ENCODE peak calls at places on chromosomes 11 and 22, in five cellular contexts. One of them, this sample, is unnamed.

GRCh38 chr11:47992959-47993820 is 12.8 kb downstream of the PTPRJ start:
- DNase-seq in endothelial cell: no peak
- DNase-seq in PC-3: peak
- DNase-seq in Peyer's patch: peak
- DNase-seq in pancreas: no peak
- DNase-seq in this sample: no peak

GRCh38 chr11:114190630-114191029 is 105.6 kb upstream of the NNMT start:
- DNase-seq in endothelial cell: no peak
- DNase-seq in PC-3: no peak
- DNase-seq in Peyer's patch: no peak
- DNase-seq in pancreas: no peak
- DNase-seq in this sample: no peak

GRCh38 chr11:69220581-69221051 is 64.9 kb downstream of the SMIM38 start:
- DNase-seq in endothelial cell: no peak
- DNase-seq in PC-3: no peak
- DNase-seq in Peyer's patch: peak
- DNase-seq in pancreas: peak
- DNase-seq in this sample: no peak

GRCh38 chr22:41362615-41363014 is 19.1 kb upstream of the TEF start:
- DNase-seq in endothelial cell: no peak
- DNase-seq in PC-3: no peak
- DNase-seq in Peyer's patch: no peak
- DNase-seq in pancreas: no peak
- DNase-seq in this sample: no peak

GRCh38 chr11:103587951-103588788 is 448.3 kb upstream of the DDI1 start:
- DNase-seq in endothelial cell: no peak
- DNase-seq in PC-3: peak
- DNase-seq in Peyer's patch: no peak
- DNase-seq in pancreas: no peak
- DNase-seq in this sample: no peak

GRCh38 chr22:29830585-29830984 is 7.5 kb downstream of the ASCC2 start:
- DNase-seq in endothelial cell: no peak
- DNase-seq in PC-3: peak
- DNase-seq in Peyer's patch: no peak
- DNase-seq in pancreas: no peak
- DNase-seq in this sample: peak

GRCh38 chr22:46074771-46075551 is 75.4 kb upstream of the PPARA start:
- DNase-seq in endothelial cell: no peak
- DNase-seq in PC-3: no peak
- DNase-seq in Peyer's patch: peak
- DNase-seq in pancreas: peak
- DNase-seq in this sample: no peak

GRCh38 chr11:59199546-59200420 is 12.9 kb downstream of the MPEG1 start:
- DNase-seq in endothelial cell: no peak
- DNase-seq in PC-3: no peak
- DNase-seq in Peyer's patch: no peak
- DNase-seq in pancreas: no peak
- DNase-seq in this sample: no peak

GRCh38 chr22:47316020-47316419 is 553.6 kb downstream of the TBC1D22A start:
- DNase-seq in endothelial cell: no peak
- DNase-seq in PC-3: no peak
- DNase-seq in Peyer's patch: no peak
- DNase-seq in pancreas: no peak
- DNase-seq in this sample: no peak

GRCh38 chr11:61694971-61695706 is 14.9 kb downstream of the DAGLA start:
- DNase-seq in endothelial cell: no peak
- DNase-seq in PC-3: peak
- DNase-seq in Peyer's patch: peak
- DNase-seq in pancreas: no peak
- DNase-seq in this sample: peak
- TF ChIP-seq CTCF in endothelial cell: no peak
- TF ChIP-seq CTCF in PC-3: peak
- TF ChIP-seq CTCF in Peyer's patch: no peak
- TF ChIP-seq CTCF in pancreas: no peak
- TF ChIP-seq CTCF in this sample: no peak

DNA sequence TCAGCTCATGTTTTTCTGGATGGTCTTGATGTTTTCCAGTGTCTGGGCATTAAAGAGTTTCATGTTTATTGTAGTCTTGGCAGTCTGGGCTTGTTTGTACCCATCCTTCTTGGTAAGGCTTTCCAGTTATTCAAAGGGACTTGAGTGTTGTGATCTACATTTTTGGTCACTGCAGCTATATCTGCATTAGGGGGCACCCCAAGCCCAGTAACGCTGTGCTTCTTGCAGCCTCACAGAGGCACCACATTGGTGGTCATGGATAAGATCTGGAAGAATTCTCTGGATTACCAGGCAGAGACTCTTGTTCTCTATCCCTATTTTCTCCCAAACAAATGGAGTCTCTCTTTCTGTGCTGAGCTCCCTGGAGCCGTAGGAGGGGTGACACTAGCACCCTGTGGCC is 451.5 kb upstream of the FAT3 start:
- DNase-seq in endothelial cell: peak
- DNase-seq in PC-3: peak
- DNase-seq in Peyer's patch: no peak
- DNase-seq in pancreas: no peak
- DNase-seq in this sample: no peak
- TF ChIP-seq CTCF in endothelial cell: no peak
- TF ChIP-seq CTCF in PC-3: peak
- TF ChIP-seq CTCF in Peyer's patch: no peak
- TF ChIP-seq CTCF in pancreas: no peak
- TF ChIP-seq CTCF in this sample: no peak

DNA sequence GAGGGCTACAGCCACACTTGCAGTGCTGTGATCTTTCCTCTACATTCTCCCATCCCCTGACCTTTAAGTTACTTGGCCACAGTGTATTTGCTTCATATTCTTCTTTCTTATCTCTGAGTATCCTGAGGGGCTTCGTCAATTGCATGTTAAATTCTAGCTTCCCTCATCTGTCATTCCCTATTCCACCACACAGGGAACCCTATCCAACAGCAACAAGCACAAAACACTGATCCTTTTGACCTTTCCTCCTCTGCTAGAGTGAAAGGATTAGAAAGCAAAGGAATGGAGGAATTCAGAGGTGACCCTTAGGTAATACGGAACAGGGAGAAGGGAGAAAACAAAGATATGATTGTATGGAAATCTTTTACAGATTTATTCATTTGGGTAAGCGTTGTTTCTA is 1061.7 kb upstream of the TENM4 start:
- DNase-seq in endothelial cell: no peak
- DNase-seq in PC-3: no peak
- DNase-seq in Peyer's patch: no peak
- DNase-seq in pancreas: no peak
- DNase-seq in this sample: no peak
- TF ChIP-seq CTCF in endothelial cell: no peak
- TF ChIP-seq CTCF in PC-3: no peak
- TF ChIP-seq CTCF in Peyer's patch: no peak
- TF ChIP-seq CTCF in pancreas: no peak
- TF ChIP-seq CTCF in this sample: no peak

GRCh38 chr11:75563978-75564552 is 2.0 kb downstream of the SERPINH1 start:
- DNase-seq in endothelial cell: peak
- DNase-seq in PC-3: no peak
- DNase-seq in Peyer's patch: no peak
- DNase-seq in pancreas: no peak
- DNase-seq in this sample: peak
- TF ChIP-seq CTCF in endothelial cell: peak
- TF ChIP-seq CTCF in PC-3: no peak
- TF ChIP-seq CTCF in Peyer's patch: peak
- TF ChIP-seq CTCF in pancreas: no peak
- TF ChIP-seq CTCF in this sample: peak

DNA sequence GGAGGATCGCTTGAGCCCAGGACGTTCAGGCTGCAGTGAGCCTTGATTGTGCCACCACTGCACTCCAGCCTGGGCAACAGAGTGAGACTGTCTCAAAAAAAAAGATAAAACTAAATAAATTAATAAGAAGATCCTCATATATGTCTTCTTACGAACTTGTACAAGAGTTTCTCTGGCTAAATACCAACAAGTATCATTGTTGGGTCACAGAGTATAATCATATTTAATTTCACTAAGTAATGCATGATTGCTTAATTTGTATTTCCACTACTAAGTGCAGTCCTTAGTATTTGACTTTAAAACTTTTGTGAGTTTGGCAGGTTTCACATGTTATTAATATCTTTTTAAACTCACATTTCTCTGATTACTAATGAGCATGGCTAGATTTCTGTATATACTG is 60.9 kb downstream of the PACS1 start:
- DNase-seq in endothelial cell: no peak
- DNase-seq in PC-3: no peak
- DNase-seq in Peyer's patch: no peak
- DNase-seq in pancreas: no peak
- DNase-seq in this sample: no peak
- TF ChIP-seq CTCF in endothelial cell: no peak
- TF ChIP-seq CTCF in PC-3: no peak
- TF ChIP-seq CTCF in Peyer's patch: no peak
- TF ChIP-seq CTCF in pancreas: no peak
- TF ChIP-seq CTCF in this sample: no peak

This sample was measured in heart right ventricle.